ENCODE peak calls at places on chromosomes 5 and 9, in five cellular contexts. X, J, U, B and P are unnamed samples. For H3K27me3, the result is how much of the 10 kb centered on the place peaks cover.

GRCh38 chr9:136259517-136259813 is 13.9 kb upstream of the QSOX2 start:
- DNase-seq in X (peak), J (no peak), U (no peak), B (no peak), P (no peak)

GRCh38 chr9:22041792-22042191 is 32.7 kb upstream of the CDKN2B start:
- DNase-seq in X (no peak), J (peak), U (peak), B (peak), P (peak)

GRCh38 chr9:120152295-120152694 is 427.7 kb downstream of the CDK5RAP2 start:
- DNase-seq in X (no peak), J (no peak), U (no peak), B (no peak), P (no peak)

GRCh38 chr5:176547811-176548210 is 1.3 kb upstream of the CDHR2 start:
- DNase-seq in X (no peak), J (peak), U (no peak), B (peak), P (peak)

GRCh38 chr5:143006511-143006910 is 236.3 kb downstream of the ARHGAP26 start:
- DNase-seq in X (no peak), J (no peak), U (no peak), B (no peak), P (no peak)

GRCh38 chr9:133058550-133059320 is 3.0 kb upstream of the CEL start:
- DNase-seq in X (peak), J (no peak), U (no peak), B (no peak), P (no peak)

GRCh38 chr9:95580812-95581761 is 64.3 kb upstream of the PTCH1 start:
- DNase-seq in X (no peak), J (no peak), U (no peak), B (no peak), P (no peak)

GRCh38 chr9:129141066-129142041 is 30.1 kb downstream of the PTPA start:
- DNase-seq in X (no peak), J (no peak), U (peak), B (peak), P (peak)

GRCh38 chr5:43191740-43192557 is at the start of gene NIM1K:
- DNase-seq in X (peak), J (peak), U (peak), B (peak), P (no peak)

GRCh38 chr5:136309932-136310598 is 55.3 kb downstream of the TRPC7 start:
- DNase-seq in X (no peak), J (no peak), U (no peak), B (no peak), P (no peak)

GRCh38 chr5:157592594-157592993 is 17.0 kb upstream of the ADAM19 start:
- DNase-seq in X (no peak), J (no peak), U (no peak), B (peak), P (no peak)

GRCh38 chr9:121640076-121640475 is 11.4 kb upstream of the DAB2IP start:
- DNase-seq in X (peak), J (peak), U (no peak), B (peak), P (no peak)

GRCh38 chr9:112631313-112631712 is 86.6 kb downstream of the INIP start:
- DNase-seq in X (no peak), J (no peak), U (no peak), B (no peak), P (no peak)

GRCh38 chr9:82299870-82300269 is 311.3 kb downstream of the SPATA31D1 start:
- DNase-seq in X (no peak), J (no peak), U (peak), B (no peak), P (no peak)

GRCh38 chr5:1244976-1245375 is 19.8 kb downstream of the SLC6A18 start:
- DNase-seq in X (no peak), J (peak), U (no peak), B (no peak), P (no peak)

GRCh38 chr9:138023394-138024124 is 146.0 kb downstream of the CACNA1B start:
- DNase-seq in X (peak), J (no peak), U (no peak), B (no peak), P (no peak)

GRCh38 chr9:29209748-29210276 is 1636.5 kb upstream of the C9orf72 start:
- DNase-seq in X (no peak), J (no peak), U (no peak), B (no peak), P (no peak)

GRCh38 chr9:29212590-29213373 is 1639.5 kb upstream of the C9orf72 start:
- DNase-seq in X (peak), J (peak), U (no peak), B (no peak), P (no peak)

GRCh38 chr9:29211003-29211584 is 1637.8 kb upstream of the C9orf72 start:
- DNase-seq in X (no peak), J (no peak), U (no peak), B (no peak), P (no peak)

GRCh38 chr9:29213374-29214161 is 1640.3 kb upstream of the C9orf72 start:
- DNase-seq in X (peak), J (peak), U (no peak), B (no peak), P (no peak)

GRCh38 chr9:29211681-29212589 is 1638.7 kb upstream of the C9orf72 start:
- DNase-seq in X (peak), J (no peak), U (peak), B (no peak), P (no peak)
- TF ChIP-seq CTCF in X (peak), J (no peak), U (peak), B (peak), P (peak)

DNA sequence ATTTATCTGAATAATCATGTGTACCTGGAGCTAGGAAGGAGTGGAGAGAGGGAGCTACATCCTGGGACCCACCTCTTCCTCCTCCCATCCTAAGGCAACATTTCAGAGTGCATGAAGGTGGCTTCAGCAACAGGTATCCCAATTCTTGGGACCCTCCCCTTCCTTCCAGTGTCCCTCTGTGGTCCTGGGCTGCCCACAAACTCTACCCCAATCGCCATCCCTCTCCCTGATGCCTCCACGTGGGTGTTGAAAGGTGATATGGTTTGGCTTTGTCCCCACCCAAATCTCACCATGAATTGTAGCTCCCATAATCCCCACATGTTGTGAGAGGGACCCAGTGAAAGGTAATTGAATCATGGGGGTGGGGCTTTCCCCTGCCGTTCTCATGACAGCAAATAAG is 121.4 kb downstream of the MED10 start:
- DNase-seq in X (no peak), J (no peak), U (no peak), B (no peak), P (no peak)
- H3K27me3 ChIP-seq in X (under half), J (under half), U (under half), B (under half), P (under half)

GRCh38 chr5:127536687-127537086 is 19.2 kb downstream of the PRRC1 start:
- DNase-seq in X (no peak), J (peak), U (peak), B (no peak), P (peak)
- TF ChIP-seq CTCF in X (no peak), J (peak), U (peak), B (peak), P (peak)

GRCh38 chr9:23672121-23672520 is 153.9 kb downstream of the ELAVL2 start:
- DNase-seq in X (no peak), J (no peak), U (no peak), B (no peak), P (no peak)
- H3K27me3 ChIP-seq in X (under half), J (under half), U (under half), B (under half), P (under half)

DNA sequence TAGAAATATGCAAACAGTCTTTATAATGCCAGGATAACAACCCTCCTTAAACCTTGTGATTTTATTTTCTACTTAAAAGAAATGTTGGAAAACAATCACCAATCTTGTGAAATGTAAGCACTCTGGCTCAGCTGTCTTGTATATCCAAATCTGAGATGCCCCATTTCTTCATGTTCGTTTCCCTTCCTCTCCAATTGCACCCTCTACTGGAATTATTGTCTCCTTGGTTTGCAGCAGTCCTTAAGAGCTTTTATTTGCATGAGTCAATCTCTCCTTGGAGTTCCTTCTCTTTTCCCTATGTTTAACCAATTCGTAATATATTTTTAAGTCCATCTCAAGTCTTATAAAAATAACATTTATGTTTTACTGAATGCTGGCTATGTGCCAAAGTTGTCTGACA is 362.0 kb upstream of the CDH10 start:
- DNase-seq in X (no peak), J (peak), U (peak), B (no peak), P (peak)
- TF ChIP-seq CTCF in X (no peak), J (peak), U (no peak), B (no peak), P (no peak)

GRCh38 chr9:124495105-124496074 is 11.8 kb downstream of the NR5A1 start:
- DNase-seq in X (peak), J (no peak), U (no peak), B (no peak), P (no peak)

GRCh38 chr9:124498499-124499146 is 8.6 kb downstream of the NR5A1 start:
- DNase-seq in X (peak), J (no peak), U (no peak), B (no peak), P (no peak)

GRCh38 chr9:124498040-124498439 is 9.2 kb downstream of the NR5A1 start:
- DNase-seq in X (no peak), J (no peak), U (no peak), B (no peak), P (no peak)

GRCh38 chr9:124497441-124497840 is 9.8 kb downstream of the NR5A1 start:
- DNase-seq in X (peak), J (no peak), U (no peak), B (no peak), P (no peak)

DNA sequence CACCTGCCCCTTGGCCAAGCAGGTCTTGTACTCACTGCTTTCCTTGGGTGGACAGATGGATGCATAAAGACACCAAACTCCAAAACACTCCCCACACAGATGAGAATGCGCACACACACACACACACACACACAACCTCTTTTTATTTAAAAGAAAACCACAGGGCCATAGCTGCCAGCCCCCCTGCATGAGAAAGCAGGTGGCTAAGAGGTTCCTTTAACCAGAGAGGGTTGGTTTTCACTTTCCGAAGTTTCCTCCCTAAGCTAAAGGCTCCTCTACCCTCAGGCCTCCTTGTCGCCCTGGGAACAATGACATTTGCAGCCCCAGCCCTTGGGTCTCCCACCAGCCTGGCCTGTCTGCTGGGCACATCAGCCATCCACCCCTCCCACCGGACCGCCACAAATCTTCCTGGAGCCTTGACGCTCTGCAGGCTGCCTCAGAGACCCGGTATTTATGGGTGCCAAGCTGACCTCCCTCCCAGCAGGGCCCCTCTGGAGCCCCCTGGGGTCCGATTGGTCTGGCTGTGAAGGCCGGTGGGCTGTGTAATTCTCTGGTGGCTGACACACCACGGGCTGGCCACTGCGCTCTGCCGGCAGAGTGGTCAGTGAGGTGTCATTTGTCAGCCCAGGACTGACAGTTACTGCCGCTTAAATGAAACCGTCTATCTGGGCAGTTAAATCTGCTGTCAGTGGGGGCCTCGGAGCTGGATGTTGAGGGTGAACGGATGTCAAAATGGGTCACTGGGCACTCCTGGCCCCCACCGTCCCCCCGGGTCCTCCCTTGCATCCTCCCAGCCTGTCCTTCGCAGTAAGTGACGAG is 10.9 kb downstream of the NR5A1 start:
- DNase-seq in X (peak), J (no peak), U (no peak), B (no peak), P (no peak)
- H3K27me3 ChIP-seq in X (under half), J (under half), U (under half), B (under half), P (under half)

DNA sequence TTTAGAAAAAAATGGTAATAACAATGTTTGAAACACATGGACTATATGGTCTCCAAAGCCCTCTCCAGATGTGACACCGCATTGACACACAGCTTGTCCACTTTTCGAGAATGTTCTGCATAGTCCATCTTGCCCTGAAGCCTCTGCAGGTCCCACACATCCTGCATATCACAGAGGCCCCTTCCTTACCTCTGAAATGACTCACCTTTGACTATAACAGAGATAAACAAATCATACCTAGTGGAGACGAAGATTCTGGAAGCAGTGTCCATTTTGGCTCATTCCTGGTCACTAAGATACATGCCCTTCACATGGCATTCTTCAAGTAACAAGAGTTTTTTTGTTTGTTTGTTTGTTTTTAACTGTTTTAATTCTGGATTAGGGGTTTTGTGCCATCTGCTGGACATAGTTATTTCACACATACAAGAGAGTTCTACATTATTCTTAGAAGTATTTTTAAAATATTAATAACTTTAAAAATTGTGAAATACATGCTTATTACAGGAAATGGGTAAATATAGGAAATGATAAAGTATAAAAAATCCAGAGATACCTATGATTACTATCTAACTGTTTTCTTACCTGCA is 5.1 kb downstream of the ARL14EPL start:
- DNase-seq in X (no peak), J (peak), U (peak), B (no peak), P (peak)
- TF ChIP-seq CTCF in X (no peak), J (peak), U (peak), B (no peak), P (no peak)

GRCh38 chr9:106866243-106866642 is 3.3 kb downstream of the ZNF462 start:
- DNase-seq in X (no peak), J (no peak), U (no peak), B (no peak), P (no peak)

GRCh38 chr9:106861585-106862114 is 1.3 kb upstream of the ZNF462 start:
- DNase-seq in X (no peak), J (no peak), U (no peak), B (no peak), P (no peak)

GRCh38 chr9:106862115-106862945 is 636 bp upstream of the ZNF462 start:
- DNase-seq in X (peak), J (peak), U (peak), B (peak), P (peak)

GRCh38 chr9:106862946-106863740 is at the start of gene ZNF462:
- DNase-seq in X (peak), J (peak), U (peak), B (no peak), P (peak)

GRCh38 chr9:106864533-106865143 is 1.7 kb downstream of the ZNF462 start:
- DNase-seq in X (peak), J (peak), U (peak), B (no peak), P (peak)
- H3K27me3 ChIP-seq in X (under half), J (under half), U (under half), B (under half), P (under half)